ENCODE peak calls at places on chromosomes 16 and 17, in nine cellular contexts. One of them, this sample, is unnamed.

GRCh38 chr17:72592242-72592966 is 471.6 kb downstream of the SOX9 start:
- DNase-seq in neural progenitor cell: peak
- DNase-seq in cardiac muscle cell: peak
- DNase-seq in dorsolateral prefrontal cortex: peak
- DNase-seq in lung: peak
- DNase-seq in astrocyte of the spinal cord: peak
- DNase-seq in fibroblast of mammary gland: peak
- DNase-seq in GM12865: peak
- DNase-seq in fibroblast of pulmonary artery: peak
- DNase-seq in this sample: no peak

GRCh38 chr16:52283581-52284375 is 263.2 kb downstream of the TOX3 start:
- DNase-seq in neural progenitor cell: no peak
- DNase-seq in astrocyte of the spinal cord: no peak
- DNase-seq in dorsolateral prefrontal cortex: no peak
- DNase-seq in fibroblast of mammary gland: no peak
- DNase-seq in lung: no peak
- DNase-seq in cardiac muscle cell: no peak
- DNase-seq in GM12865: no peak
- DNase-seq in fibroblast of pulmonary artery: peak
- DNase-seq in this sample: no peak

GRCh38 chr16:27355610-27356009 is 41.8 kb downstream of the IL4R start:
- DNase-seq in neural progenitor cell: peak
- DNase-seq in cardiac muscle cell: peak
- DNase-seq in lung: peak
- DNase-seq in dorsolateral prefrontal cortex: no peak
- DNase-seq in fibroblast of mammary gland: peak
- DNase-seq in astrocyte of the spinal cord: no peak
- DNase-seq in GM12865: peak
- DNase-seq in fibroblast of pulmonary artery: peak
- DNase-seq in this sample: peak

GRCh38 chr17:7380321-7380720 is 568 bp upstream of the TNK1 start:
- DNase-seq in neural progenitor cell: no peak
- DNase-seq in dorsolateral prefrontal cortex: no peak
- DNase-seq in lung: peak
- DNase-seq in astrocyte of the spinal cord: no peak
- DNase-seq in cardiac muscle cell: peak
- DNase-seq in fibroblast of pulmonary artery: peak
- DNase-seq in fibroblast of mammary gland: no peak
- DNase-seq in GM12865: no peak
- DNase-seq in this sample: no peak

GRCh38 chr16:50302472-50303005 is 36.2 kb downstream of the ADCY7 start:
- DNase-seq in fibroblast of mammary gland: no peak
- DNase-seq in lung: no peak
- DNase-seq in GM12865: no peak
- DNase-seq in dorsolateral prefrontal cortex: peak
- DNase-seq in fibroblast of pulmonary artery: no peak
- DNase-seq in cardiac muscle cell: no peak
- DNase-seq in neural progenitor cell: no peak
- DNase-seq in astrocyte of the spinal cord: no peak
- DNase-seq in this sample: peak

GRCh38 chr16:85759631-85760419 is 8.9 kb upstream of the C16orf74 start:
- DNase-seq in fibroblast of pulmonary artery: no peak
- DNase-seq in dorsolateral prefrontal cortex: no peak
- DNase-seq in neural progenitor cell: no peak
- DNase-seq in GM12865: peak
- DNase-seq in astrocyte of the spinal cord: no peak
- DNase-seq in lung: no peak
- DNase-seq in fibroblast of mammary gland: no peak
- DNase-seq in cardiac muscle cell: no peak
- DNase-seq in this sample: no peak

GRCh38 chr17:38750312-38751121 is 2.0 kb upstream of the PSMB3 start:
- DNase-seq in lung: no peak
- DNase-seq in neural progenitor cell: peak
- DNase-seq in fibroblast of mammary gland: no peak
- DNase-seq in astrocyte of the spinal cord: no peak
- DNase-seq in dorsolateral prefrontal cortex: no peak
- DNase-seq in cardiac muscle cell: no peak
- DNase-seq in fibroblast of pulmonary artery: no peak
- DNase-seq in GM12865: peak
- DNase-seq in this sample: no peak

GRCh38 chr16:716250-716607 is 1.3 kb downstream of the METRN start:
- DNase-seq in GM12865: no peak
- DNase-seq in cardiac muscle cell: peak
- DNase-seq in dorsolateral prefrontal cortex: peak
- DNase-seq in lung: no peak
- DNase-seq in astrocyte of the spinal cord: peak
- DNase-seq in fibroblast of mammary gland: peak
- DNase-seq in fibroblast of pulmonary artery: peak
- DNase-seq in neural progenitor cell: peak
- DNase-seq in this sample: no peak

GRCh38 chr17:56674401-56674925 is 81.0 kb downstream of the NOG start:
- DNase-seq in dorsolateral prefrontal cortex: no peak
- DNase-seq in fibroblast of mammary gland: no peak
- DNase-seq in cardiac muscle cell: no peak
- DNase-seq in fibroblast of pulmonary artery: no peak
- DNase-seq in GM12865: no peak
- DNase-seq in neural progenitor cell: no peak
- DNase-seq in lung: no peak
- DNase-seq in astrocyte of the spinal cord: no peak
- DNase-seq in this sample: no peak

GRCh38 chr17:57357392-57357784 is 101.1 kb downstream of the MSI2 start:
- DNase-seq in fibroblast of mammary gland: no peak
- DNase-seq in fibroblast of pulmonary artery: no peak
- DNase-seq in dorsolateral prefrontal cortex: no peak
- DNase-seq in GM12865: peak
- DNase-seq in lung: peak
- DNase-seq in neural progenitor cell: no peak
- DNase-seq in cardiac muscle cell: no peak
- DNase-seq in astrocyte of the spinal cord: peak
- DNase-seq in this sample: no peak

GRCh38 chr16:58417600-58417999 is 25.3 kb downstream of the GINS3 start:
- DNase-seq in astrocyte of the spinal cord: no peak
- DNase-seq in neural progenitor cell: no peak
- DNase-seq in fibroblast of pulmonary artery: no peak
- DNase-seq in lung: no peak
- DNase-seq in cardiac muscle cell: no peak
- DNase-seq in dorsolateral prefrontal cortex: no peak
- DNase-seq in fibroblast of mammary gland: no peak
- DNase-seq in GM12865: peak
- DNase-seq in this sample: no peak

GRCh38 chr16:77066896-77067496 is 124.0 kb upstream of the MON1B start:
- DNase-seq in fibroblast of mammary gland: no peak
- DNase-seq in fibroblast of pulmonary artery: no peak
- DNase-seq in GM12865: no peak
- DNase-seq in dorsolateral prefrontal cortex: no peak
- DNase-seq in neural progenitor cell: no peak
- DNase-seq in astrocyte of the spinal cord: no peak
- DNase-seq in lung: no peak
- DNase-seq in cardiac muscle cell: no peak
- DNase-seq in this sample: no peak

GRCh38 chr17:75695141-75695829 is 26.0 kb upstream of the ITGB4 start:
- DNase-seq in cardiac muscle cell: no peak
- DNase-seq in neural progenitor cell: no peak
- DNase-seq in astrocyte of the spinal cord: peak
- DNase-seq in lung: no peak
- DNase-seq in fibroblast of pulmonary artery: no peak
- DNase-seq in fibroblast of mammary gland: peak
- DNase-seq in dorsolateral prefrontal cortex: no peak
- DNase-seq in GM12865: no peak
- DNase-seq in this sample: no peak

GRCh38 chr17:75693500-75694481 is 26.7 kb downstream of the SAP30BP start:
- DNase-seq in GM12865: no peak
- DNase-seq in astrocyte of the spinal cord: peak
- DNase-seq in lung: peak
- DNase-seq in fibroblast of pulmonary artery: peak
- DNase-seq in fibroblast of mammary gland: peak
- DNase-seq in cardiac muscle cell: peak
- DNase-seq in neural progenitor cell: peak
- DNase-seq in dorsolateral prefrontal cortex: peak
- DNase-seq in this sample: peak

GRCh38 chr17:75694536-75694935 is 26.7 kb upstream of the ITGB4 start:
- DNase-seq in fibroblast of pulmonary artery: no peak
- DNase-seq in fibroblast of mammary gland: no peak
- DNase-seq in GM12865: no peak
- DNase-seq in dorsolateral prefrontal cortex: no peak
- DNase-seq in cardiac muscle cell: no peak
- DNase-seq in neural progenitor cell: no peak
- DNase-seq in astrocyte of the spinal cord: no peak
- DNase-seq in lung: no peak
- DNase-seq in this sample: no peak

GRCh38 chr17:75691371-75692290 is 24.5 kb downstream of the SAP30BP start:
- DNase-seq in GM12865: no peak
- DNase-seq in fibroblast of mammary gland: peak
- DNase-seq in lung: no peak
- DNase-seq in cardiac muscle cell: peak
- DNase-seq in astrocyte of the spinal cord: peak
- DNase-seq in fibroblast of pulmonary artery: no peak
- DNase-seq in neural progenitor cell: peak
- DNase-seq in dorsolateral prefrontal cortex: no peak
- DNase-seq in this sample: no peak

DNA sequence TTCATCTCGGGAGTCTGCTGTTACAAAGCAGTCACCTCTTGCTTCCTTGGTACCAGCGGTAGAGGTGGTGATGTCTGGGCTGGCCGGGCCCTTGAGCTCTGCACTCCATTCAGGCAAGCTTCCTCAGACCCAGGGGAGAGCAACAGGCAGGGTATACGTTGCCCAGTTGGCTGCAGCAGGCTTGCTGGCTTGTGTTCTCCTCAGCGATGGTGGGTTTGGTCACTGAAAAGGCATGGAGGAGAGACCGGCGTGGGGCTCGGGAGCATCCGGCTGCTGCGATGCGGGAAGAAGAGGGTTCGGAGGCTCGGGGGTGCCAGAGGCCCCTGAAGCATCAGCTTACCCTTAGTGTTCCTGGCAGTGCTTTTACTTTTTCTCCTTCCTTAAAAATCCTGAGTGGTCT is 25.8 kb downstream of the SAP30BP start:
- DNase-seq in fibroblast of mammary gland: no peak
- DNase-seq in neural progenitor cell: no peak
- DNase-seq in GM12865: no peak
- DNase-seq in lung: no peak
- DNase-seq in dorsolateral prefrontal cortex: no peak
- DNase-seq in fibroblast of pulmonary artery: no peak
- DNase-seq in cardiac muscle cell: no peak
- DNase-seq in astrocyte of the spinal cord: no peak
- DNase-seq in this sample: no peak
- TF ChIP-seq CTCF in fibroblast of mammary gland: no peak
- TF ChIP-seq CTCF in neural progenitor cell: no peak
- TF ChIP-seq CTCF in GM12865: no peak
- TF ChIP-seq CTCF in lung: no peak
- TF ChIP-seq CTCF in dorsolateral prefrontal cortex: no peak
- TF ChIP-seq CTCF in fibroblast of pulmonary artery: no peak
- TF ChIP-seq CTCF in cardiac muscle cell: no peak
- TF ChIP-seq CTCF in astrocyte of the spinal cord: no peak
- TF ChIP-seq CTCF in this sample: no peak

GRCh38 chr17:2936771-2937321 is 126.6 kb downstream of the OR1D5 start:
- DNase-seq in fibroblast of mammary gland: no peak
- DNase-seq in lung: no peak
- DNase-seq in dorsolateral prefrontal cortex: no peak
- DNase-seq in neural progenitor cell: no peak
- DNase-seq in fibroblast of pulmonary artery: no peak
- DNase-seq in GM12865: no peak
- DNase-seq in cardiac muscle cell: no peak
- DNase-seq in astrocyte of the spinal cord: no peak
- DNase-seq in this sample: no peak

GRCh38 chr17:2939714-2940351 is 123.6 kb downstream of the OR1D5 start:
- DNase-seq in fibroblast of mammary gland: no peak
- DNase-seq in dorsolateral prefrontal cortex: no peak
- DNase-seq in neural progenitor cell: no peak
- DNase-seq in GM12865: no peak
- DNase-seq in astrocyte of the spinal cord: no peak
- DNase-seq in lung: no peak
- DNase-seq in cardiac muscle cell: no peak
- DNase-seq in fibroblast of pulmonary artery: no peak
- DNase-seq in this sample: no peak

GRCh38 chr17:2935622-2936021 is 127.8 kb downstream of the OR1D5 start:
- DNase-seq in fibroblast of pulmonary artery: no peak
- DNase-seq in cardiac muscle cell: no peak
- DNase-seq in neural progenitor cell: no peak
- DNase-seq in astrocyte of the spinal cord: no peak
- DNase-seq in dorsolateral prefrontal cortex: no peak
- DNase-seq in GM12865: no peak
- DNase-seq in fibroblast of mammary gland: no peak
- DNase-seq in lung: no peak
- DNase-seq in this sample: no peak

GRCh38 chr17:2936351-2936750 is 127.1 kb downstream of the OR1D5 start:
- DNase-seq in fibroblast of mammary gland: no peak
- DNase-seq in GM12865: no peak
- DNase-seq in astrocyte of the spinal cord: no peak
- DNase-seq in lung: no peak
- DNase-seq in cardiac muscle cell: no peak
- DNase-seq in dorsolateral prefrontal cortex: no peak
- DNase-seq in fibroblast of pulmonary artery: no peak
- DNase-seq in neural progenitor cell: no peak
- DNase-seq in this sample: no peak

GRCh38 chr17:2937331-2938003 is 125.9 kb downstream of the OR1D5 start:
- DNase-seq in fibroblast of pulmonary artery: no peak
- DNase-seq in astrocyte of the spinal cord: no peak
- DNase-seq in GM12865: no peak
- DNase-seq in neural progenitor cell: no peak
- DNase-seq in lung: no peak
- DNase-seq in dorsolateral prefrontal cortex: no peak
- DNase-seq in cardiac muscle cell: peak
- DNase-seq in fibroblast of mammary gland: peak
- DNase-seq in this sample: no peak
- TF ChIP-seq CTCF in fibroblast of pulmonary artery: peak
- TF ChIP-seq CTCF in astrocyte of the spinal cord: peak
- TF ChIP-seq CTCF in GM12865: no peak
- TF ChIP-seq CTCF in neural progenitor cell: no peak
- TF ChIP-seq CTCF in lung: no peak
- TF ChIP-seq CTCF in dorsolateral prefrontal cortex: peak
- TF ChIP-seq CTCF in cardiac muscle cell: peak
- TF ChIP-seq CTCF in fibroblast of mammary gland: peak
- TF ChIP-seq CTCF in this sample: no peak

GRCh38 chr17:76248013-76248782 is 7.9 kb upstream of the RNF157 start:
- DNase-seq in fibroblast of mammary gland: no peak
- DNase-seq in lung: no peak
- DNase-seq in astrocyte of the spinal cord: no peak
- DNase-seq in dorsolateral prefrontal cortex: no peak
- DNase-seq in cardiac muscle cell: no peak
- DNase-seq in neural progenitor cell: no peak
- DNase-seq in GM12865: no peak
- DNase-seq in fibroblast of pulmonary artery: no peak
- DNase-seq in this sample: no peak
- TF ChIP-seq CTCF in fibroblast of mammary gland: peak
- TF ChIP-seq CTCF in lung: no peak
- TF ChIP-seq CTCF in astrocyte of the spinal cord: no peak
- TF ChIP-seq CTCF in dorsolateral prefrontal cortex: no peak
- TF ChIP-seq CTCF in cardiac muscle cell: peak
- TF ChIP-seq CTCF in neural progenitor cell: no peak
- TF ChIP-seq CTCF in GM12865: no peak
- TF ChIP-seq CTCF in fibroblast of pulmonary artery: peak
- TF ChIP-seq CTCF in this sample: no peak

DNA sequence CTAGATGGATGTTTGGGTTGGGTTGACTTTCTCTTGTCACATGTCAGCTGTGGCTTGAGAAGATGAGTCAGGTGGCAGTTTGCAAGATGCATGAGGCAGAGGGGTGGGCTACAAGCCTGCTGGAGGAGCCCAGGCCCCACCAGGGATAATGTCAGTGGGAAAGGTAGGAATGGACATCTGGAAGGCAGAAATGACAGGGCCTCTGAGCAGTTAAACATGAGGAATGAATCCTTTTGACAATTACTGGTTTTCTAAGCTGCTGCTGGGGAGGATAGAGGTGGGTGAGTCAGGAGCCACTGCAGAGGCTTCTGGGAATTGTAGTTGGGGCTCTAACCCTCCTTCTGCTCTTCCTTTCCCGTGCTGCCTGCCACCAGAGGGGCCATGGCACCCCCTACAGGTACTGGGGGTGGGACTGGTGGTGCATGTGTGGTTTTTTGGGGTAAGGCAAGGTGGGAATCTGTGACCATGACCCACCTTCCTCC is 15.7 kb downstream of the SLC52A1 start:
- DNase-seq in fibroblast of mammary gland: peak
- DNase-seq in astrocyte of the spinal cord: no peak
- DNase-seq in lung: no peak
- DNase-seq in fibroblast of pulmonary artery: no peak
- DNase-seq in neural progenitor cell: peak
- DNase-seq in dorsolateral prefrontal cortex: no peak
- DNase-seq in cardiac muscle cell: peak
- DNase-seq in GM12865: peak
- DNase-seq in this sample: no peak
- TF ChIP-seq CTCF in fibroblast of mammary gland: no peak
- TF ChIP-seq CTCF in astrocyte of the spinal cord: peak
- TF ChIP-seq CTCF in lung: no peak
- TF ChIP-seq CTCF in fibroblast of pulmonary artery: no peak
- TF ChIP-seq CTCF in neural progenitor cell: peak
- TF ChIP-seq CTCF in dorsolateral prefrontal cortex: no peak
- TF ChIP-seq CTCF in cardiac muscle cell: peak
- TF ChIP-seq CTCF in GM12865: peak
- TF ChIP-seq CTCF in this sample: no peak

This sample was measured in uterus.